ENCODE peak calls at places on chromosome 18, in seven cellular contexts. L is H1, J is HepG2, T is HCT116, W is GM12878, O is K562, A is SK-N-SH. H is an unnamed sample.

GRCh38 chr18:47953471-47953931 is 23.0 kb upstream of the SMAD2 start:
- DNase-seq in L (no peak), J (no peak), T (no peak), W (no peak), O (no peak), A (no peak), H (no peak)

GRCh38 chr18:5998166-5998881 is 103.0 kb upstream of the TMEM200C start:
- DNase-seq in L (no peak), J (peak), T (no peak), W (no peak), O (no peak), A (no peak), H (no peak)

GRCh38 chr18:55768255-55768654 is 180.3 kb upstream of the TCF4 start:
- DNase-seq in L (no peak), J (no peak), T (no peak), W (no peak), O (no peak), A (no peak), H (peak)

GRCh38 chr18:61333746-61334490 is 688 bp downstream of the CDH20 start:
- DNase-seq in L (peak), J (no peak), T (no peak), W (no peak), O (no peak), A (peak), H (peak)

GRCh38 chr18:32366586-32367538 is 103.8 kb downstream of the GAREM1 start:
- DNase-seq in L (no peak), J (no peak), T (no peak), W (no peak), O (no peak), A (no peak), H (no peak)

GRCh38 chr18:59646946-59647307 is 50.3 kb downstream of the CCBE1 start:
- DNase-seq in L (no peak), J (no peak), T (no peak), W (no peak), O (no peak), A (no peak), H (no peak)

GRCh38 chr18:58135170-58135569 is 91.1 kb downstream of the NEDD4L start:
- DNase-seq in L (no peak), J (peak), T (no peak), W (peak), O (no peak), A (no peak), H (no peak)

GRCh38 chr18:685438-685837 is 27.0 kb downstream of the ENOSF1 start:
- DNase-seq in L (no peak), J (no peak), T (peak), W (no peak), O (peak), A (no peak), H (no peak)

GRCh38 chr18:6920099-6920955 is 190.8 kb downstream of the ARHGAP28 start:
- DNase-seq in L (peak), J (peak), T (no peak), W (no peak), O (peak), A (peak), H (peak)

GRCh38 chr18:41818381-41819355 is 136.4 kb upstream of the PIK3C3 start:
- DNase-seq in L (no peak), J (no peak), T (no peak), W (no peak), O (no peak), A (no peak), H (no peak)

GRCh38 chr18:42860011-42860410 is 255.5 kb downstream of the RIT2 start:
- DNase-seq in L (no peak), J (no peak), T (no peak), W (no peak), O (no peak), A (no peak), H (no peak)

GRCh38 chr18:3715223-3716080 is 265.5 kb downstream of the TGIF1 start:
- DNase-seq in L (no peak), J (no peak), T (no peak), W (no peak), O (no peak), A (no peak), H (no peak)

GRCh38 chr18:43213816-43214215 is 63.5 kb downstream of the SYT4 start:
- DNase-seq in L (no peak), J (no peak), T (no peak), W (no peak), O (no peak), A (no peak), H (no peak)

GRCh38 chr18:26088482-26088881 is 1.9 kb downstream of the SS18 start:
- DNase-seq in L (no peak), J (no peak), T (no peak), W (no peak), O (peak), A (no peak), H (no peak)

GRCh38 chr18:23933407-23933806 is 81.1 kb upstream of the TTC39C start:
- DNase-seq in L (no peak), J (no peak), T (no peak), W (no peak), O (no peak), A (no peak), H (no peak)

GRCh38 chr18:34153711-34154110 is 71.0 kb downstream of the NOL4 start:
- DNase-seq in L (no peak), J (peak), T (no peak), W (peak), O (no peak), A (peak), H (no peak)

GRCh38 chr18:57807336-57808117 is 4.4 kb upstream of the ATP8B1 start:
- DNase-seq in L (no peak), J (no peak), T (no peak), W (no peak), O (no peak), A (no peak), H (no peak)

GRCh38 chr18:51724790-51725721 is 527.6 kb upstream of the MEX3C start:
- DNase-seq in L (no peak), J (no peak), T (no peak), W (peak), O (no peak), A (no peak), H (no peak)

GRCh38 chr18:28729321-28729720 is 552.4 kb upstream of the CDH2 start:
- DNase-seq in L (no peak), J (no peak), T (no peak), W (no peak), O (no peak), A (no peak), H (no peak)

GRCh38 chr18:61901334-61901986 is 8.7 kb upstream of the RNF152 start:
- DNase-seq in L (peak), J (peak), T (peak), W (peak), O (peak), A (peak), H (no peak)

GRCh38 chr18:35580748-35581534 is 599 bp upstream of the GALNT1 start:
- DNase-seq in L (peak), J (peak), T (no peak), W (no peak), O (peak), A (peak), H (peak)

GRCh38 chr18:34805117-34805882 is 95.2 kb downstream of the DTNA start:
- DNase-seq in L (no peak), J (no peak), T (no peak), W (no peak), O (no peak), A (no peak), H (no peak)

GRCh38 chr18:43279015-43279758 is 1.9 kb upstream of the SYT4 start:
- DNase-seq in L (no peak), J (peak), T (no peak), W (no peak), O (no peak), A (peak), H (peak)

GRCh38 chr18:51153659-51154371 is 43.7 kb downstream of the MEX3C start:
- DNase-seq in L (no peak), J (no peak), T (no peak), W (peak), O (no peak), A (peak), H (no peak)

GRCh38 chr18:22204996-22205395 is 35.6 kb downstream of the GATA6 start:
- DNase-seq in L (no peak), J (no peak), T (no peak), W (no peak), O (no peak), A (no peak), H (no peak)

GRCh38 chr18:48819781-48820482 is 130.8 kb downstream of the SMAD7 start:
- DNase-seq in L (peak), J (no peak), T (no peak), W (no peak), O (no peak), A (no peak), H (no peak)

GRCh38 chr18:13390711-13391110 is 172.2 kb downstream of the LDLRAD4 start:
- DNase-seq in L (no peak), J (no peak), T (no peak), W (no peak), O (no peak), A (no peak), H (no peak)

GRCh38 chr18:7890078-7890477 is 323.0 kb downstream of the PTPRM start:
- DNase-seq in L (no peak), J (no peak), T (no peak), W (no peak), O (no peak), A (no peak), H (no peak)

GRCh38 chr18:13809025-13809384 is 14.9 kb upstream of the MC5R start:
- DNase-seq in L (no peak), J (no peak), T (no peak), W (no peak), O (no peak), A (no peak), H (no peak)

GRCh38 chr18:55114856-55115255 is 155.6 kb upstream of the CCDC68 start:
- DNase-seq in L (no peak), J (no peak), T (no peak), W (no peak), O (no peak), A (no peak), H (no peak)

GRCh38 chr18:56739731-56740130 is 88.6 kb downstream of the WDR7 start:
- DNase-seq in L (no peak), J (no peak), T (no peak), W (no peak), O (no peak), A (no peak), H (no peak)

GRCh38 chr18:12657849-12658829 is at the start of gene SPIRE1:
- DNase-seq in L (peak), J (peak), T (no peak), W (no peak), O (peak), A (peak), H (no peak)

GRCh38 chr18:46418657-46419260 is 238.3 kb downstream of the LOXHD1 start:
- DNase-seq in L (no peak), J (no peak), T (no peak), W (no peak), O (no peak), A (no peak), H (no peak)

GRCh38 chr18:21179590-21180220 is 62.3 kb upstream of the GREB1L start:
- DNase-seq in L (peak), J (peak), T (peak), W (peak), O (peak), A (peak), H (peak)

GRCh38 chr18:3481696-3482210 is 31.8 kb downstream of the TGIF1 start:
- DNase-seq in L (peak), J (peak), T (peak), W (no peak), O (peak), A (peak), H (no peak)

GRCh38 chr18:48098538-48098937 is 168.1 kb upstream of the SMAD2 start:
- DNase-seq in L (no peak), J (no peak), T (no peak), W (no peak), O (peak), A (no peak), H (no peak)

DNA sequence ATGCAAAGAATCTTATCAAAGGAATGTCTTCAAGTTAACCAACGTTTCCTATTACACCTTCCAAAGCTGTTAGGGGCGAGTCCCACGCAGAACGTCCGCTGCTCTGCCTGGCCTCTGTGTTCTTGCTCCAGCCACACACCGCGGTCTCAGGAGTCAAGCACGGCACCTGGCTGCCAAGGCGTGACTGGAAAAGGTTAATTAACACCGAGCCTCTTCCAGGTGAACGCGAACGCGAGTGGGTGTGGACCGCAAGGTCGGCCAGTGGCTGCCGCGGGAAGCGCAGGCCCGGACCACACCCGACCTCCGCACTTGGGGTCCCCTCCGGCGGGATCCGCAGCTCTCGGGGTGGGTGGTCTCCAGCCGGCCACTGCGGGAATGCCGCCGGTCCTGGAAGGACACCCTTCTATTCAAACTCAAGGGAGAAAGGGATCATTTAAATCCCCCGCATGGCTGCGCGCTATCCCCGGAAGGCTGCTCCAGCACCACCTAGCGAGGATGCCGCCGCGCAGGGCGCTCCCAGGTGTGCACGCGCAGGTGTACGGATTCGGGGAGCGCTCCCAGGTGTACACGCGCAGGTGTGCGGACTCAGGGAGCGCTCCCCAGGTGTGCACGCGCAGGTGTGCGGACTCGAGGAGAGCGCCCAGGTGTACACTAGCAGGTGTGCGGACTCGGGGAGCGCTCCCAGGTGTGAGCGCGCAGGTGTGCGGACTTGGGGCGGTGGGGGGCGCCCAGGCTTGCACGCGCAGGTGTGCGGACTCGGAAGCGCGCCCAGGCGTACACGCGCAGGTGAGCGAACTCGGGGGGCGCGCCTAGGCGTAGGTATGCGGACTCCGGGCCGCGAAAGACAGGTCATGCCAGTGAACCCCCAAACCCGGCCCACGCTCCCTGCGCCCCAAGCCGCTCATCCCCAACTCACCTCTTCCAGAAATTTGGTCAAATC is 662 bp downstream of the CYB5A start:
- DNase-seq in L (peak), J (peak), T (peak), W (no peak), O (no peak), A (peak), H (no peak)
- TF ChIP-seq YY1 in L (no peak), J (peak), T (no peak), W (no peak), O (no peak), A (no peak), H (no peak)

DNA sequence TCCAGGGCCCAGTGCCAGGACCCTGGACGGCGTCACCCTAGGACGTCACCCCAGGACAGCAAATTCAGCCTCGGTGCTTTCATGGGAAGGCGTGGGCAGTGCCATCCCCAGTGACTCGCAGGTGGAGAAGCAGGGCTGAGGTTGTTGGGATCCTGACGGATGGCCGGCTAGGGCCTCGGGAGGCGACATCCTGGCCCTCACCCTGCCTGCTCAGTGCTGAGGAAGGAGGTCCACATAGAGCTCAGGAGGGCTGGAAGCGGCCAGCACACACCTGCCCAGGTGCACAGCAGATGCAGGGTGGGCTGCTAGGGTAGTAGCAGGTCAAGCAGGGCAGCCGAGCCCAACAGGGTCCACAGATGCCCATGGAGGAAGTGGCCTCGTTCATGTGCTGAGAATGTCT is 482.0 kb upstream of the SALL3 start:
- DNase-seq in L (no peak), J (no peak), T (no peak), W (no peak), O (no peak), A (no peak), H (no peak)
- TF ChIP-seq YY1 in L (no peak), J (no peak), T (no peak), W (no peak), O (no peak), A (no peak), H (no peak)

GRCh38 chr18:76999077-76999476 is 133.5 kb downstream of the MBP start:
- DNase-seq in L (no peak), J (no peak), T (no peak), W (no peak), O (no peak), A (no peak), H (no peak)
- TF ChIP-seq YY1 in L (no peak), J (no peak), T (no peak), W (no peak), O (no peak), A (no peak), H (no peak)

GRCh38 chr18:63339920-63340484 is 20.4 kb upstream of the BCL2 start:
- DNase-seq in L (peak), J (peak), T (peak), W (no peak), O (peak), A (peak), H (peak)
- TF ChIP-seq YY1 in L (no peak), J (no peak), T (no peak), W (no peak), O (no peak), A (no peak), H (no peak)

DNA sequence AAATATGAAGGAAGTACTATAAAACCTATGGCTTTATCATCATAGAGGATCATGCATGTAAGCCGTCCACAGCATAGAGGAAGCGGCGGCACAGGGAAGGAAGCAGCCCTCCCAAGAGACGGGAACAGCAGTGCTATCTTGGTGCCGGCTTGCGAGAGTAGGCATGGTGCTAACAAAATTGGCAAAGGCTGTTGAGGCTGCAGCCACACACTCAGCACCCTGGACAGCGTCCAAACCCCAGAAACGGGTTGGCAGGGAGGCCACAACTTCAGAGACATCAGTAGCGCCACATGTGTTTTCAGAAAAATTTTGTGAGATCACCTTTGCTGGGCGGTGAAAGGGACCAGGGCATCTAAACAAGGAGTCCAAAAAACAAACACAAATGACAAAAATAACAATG is 37.7 kb downstream of the NETO1 start:
- DNase-seq in L (peak), J (no peak), T (no peak), W (no peak), O (no peak), A (no peak), H (no peak)
- TF ChIP-seq YY1 in L (no peak), J (no peak), T (no peak), W (no peak), O (no peak), A (no peak), H (no peak)